ENCODE peak calls at places on chromosome 16, in six cellular contexts. A is bronchial epithelial cell; T is activated T-helper 9 cell treated with anti-CD3 and anti-CD28 coated beads, Interleukin-2, amount 50 U/mL, for 16 hours; M is cardiac muscle cell; F is DMS53; L is T-helper 2 cell. Z is an unnamed sample.

GRCh38 chr16:29683543-29684090 is 4.6 kb downstream of the QPRT start:
- DNase-seq in A (no peak), T (no peak), M (no peak), F (no peak), L (no peak), Z (no peak)

GRCh38 chr16:77539336-77539735 is 104.5 kb upstream of the ADAMTS18 start:
- DNase-seq in A (no peak), T (no peak), M (no peak), F (no peak), L (no peak), Z (no peak)

GRCh38 chr16:68921654-68922053 is 78.3 kb downstream of the TANGO6 start:
- DNase-seq in A (peak; percentile 99), T (no peak), M (peak; percentile 46), F (peak; percentile 11), L (no peak), Z (peak; percentile 93)

GRCh38 chr16:35881654-35882053 is 2422.2 kb downstream of the TP53TG3F start:
- DNase-seq in A (no peak), T (no peak), M (no peak), F (no peak), L (no peak), Z (no peak)

GRCh38 chr16:84091460-84091859 is 25.3 kb downstream of the MBTPS1 start:
- DNase-seq in A (no peak), T (no peak), M (no peak), F (no peak), L (no peak), Z (no peak)

GRCh38 chr16:58299757-58300349 is 5.0 kb upstream of the PRSS54 start:
- DNase-seq in A (peak; percentile 10), T (no peak), M (peak; percentile 36), F (peak; percentile 34), L (no peak), Z (no peak)

GRCh38 chr16:65634291-65634690 is 512.4 kb upstream of the CDH11 start:
- DNase-seq in A (peak; percentile 38), T (no peak), M (peak; percentile 52), F (no peak), L (no peak), Z (no peak)

GRCh38 chr16:35752773-35753558 is 2293.6 kb downstream of the TP53TG3F start:
- DNase-seq in A (no peak), T (no peak), M (no peak), F (no peak), L (no peak), Z (no peak)

GRCh38 chr16:30458561-30459394 is 13.1 kb upstream of the SEPHS2 start:
- DNase-seq in A (no peak), T (peak; percentile 80), M (no peak), F (no peak), L (peak; percentile 85), Z (no peak)

GRCh38 chr16:30660424-30661251 is 2.4 kb downstream of the FBRS start:
- DNase-seq in A (peak; percentile 29), T (peak; percentile 75), M (no peak), F (no peak), L (peak; percentile 77), Z (no peak)